ENCODE peak calls at places on chromosomes 4 and X, in seven cellular contexts. U is Peyer's patch, N is A549, M is OCI-LY7, W is heart left ventricle, K is right lobe of liver, L is aorta. D is an unnamed sample.

GRCh38 chrX:123732679-123733363 is at the start of gene THOC2:
- DNase-seq in U (peak; percentile 91), N (peak; percentile 77), M (peak; percentile 83), W (peak; percentile 89), K (peak; percentile 81), L (peak; percentile 94), D (peak; percentile 97)

GRCh38 chr4:144289687-144290433 is 149.3 kb upstream of the GYPA start:
- DNase-seq in U (no peak), N (no peak), M (no peak), W (no peak), K (no peak), L (no peak), D (no peak)

GRCh38 chrX:68588653-68589371 is 58.7 kb upstream of the STARD8 start:
- DNase-seq in U (no peak), N (no peak), M (no peak), W (no peak), K (no peak), L (no peak), D (no peak)

GRCh38 chr4:61853041-61853440 is 652.9 kb downstream of the ADGRL3 start:
- DNase-seq in U (no peak), N (no peak), M (no peak), W (no peak), K (no peak), L (no peak), D (no peak)

GRCh38 chr4:153267915-153268694 is 63.9 kb downstream of the TRIM2 start:
- DNase-seq in U (no peak), N (no peak), M (no peak), W (no peak), K (no peak), L (no peak), D (no peak)

GRCh38 chr4:82864336-82865001 is 26.5 kb downstream of the SEC31A start:
- DNase-seq in U (no peak), N (no peak), M (no peak), W (no peak), K (no peak), L (no peak), D (no peak)

GRCh38 chr4:97942137-97942536 is 201.1 kb downstream of the STPG2 start:
- DNase-seq in U (no peak), N (no peak), M (no peak), W (no peak), K (no peak), L (no peak), D (no peak)

GRCh38 chrX:11386001-11386523 is 92.8 kb downstream of the AMELX start:
- DNase-seq in U (no peak), N (no peak), M (no peak), W (no peak), K (no peak), L (no peak), D (peak; percentile 61)

GRCh38 chr4:13543091-13543581 is 1.2 kb downstream of the NKX3-2 start:
- DNase-seq in U (no peak), N (no peak), M (no peak), W (no peak), K (no peak), L (no peak), D (no peak)

DNA sequence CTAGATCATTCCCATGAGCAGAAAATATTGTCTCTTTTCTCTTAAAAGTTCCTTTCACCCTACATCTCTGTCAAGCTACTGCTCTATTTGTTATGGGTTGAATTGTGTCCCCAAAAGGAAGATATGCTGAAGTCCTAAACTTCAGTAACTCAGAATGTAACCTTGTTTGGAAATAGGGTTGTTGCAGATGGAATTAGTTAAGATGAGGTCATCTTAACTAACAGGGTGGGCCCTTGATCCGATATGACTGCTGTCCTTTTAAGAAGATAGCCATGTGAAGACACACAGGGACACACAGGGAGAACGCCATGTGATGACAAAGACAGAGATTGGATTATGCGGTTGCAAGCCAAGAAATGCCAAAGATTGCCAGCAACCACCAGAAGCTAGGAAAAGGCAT is 12.8 kb upstream of the SLC39A8 start:
- DNase-seq in U (no peak), N (no peak), M (no peak), W (no peak), K (no peak), L (no peak), D (no peak)
- H3K4me3 ChIP-seq in U (no peak overlapping the region), N (no peak overlapping the region), M (no peak overlapping the region), W (no peak overlapping the region), K (no peak overlapping the region), L (no peak overlapping the region), D (no peak overlapping the region)

GRCh38 chr4:17310269-17310652 is 201.6 kb downstream of the QDPR start:
- DNase-seq in U (no peak), N (no peak), M (peak; percentile 23), W (no peak), K (no peak), L (no peak), D (no peak)
- H3K27ac ChIP-seq in U (no peak overlapping the region), N (no peak overlapping the region), M (no peak overlapping the region), W (no peak overlapping the region), K (no peak overlapping the region), L (no peak overlapping the region), D (no peak overlapping the region)

GRCh38 chr4:832536-832935 is 6.6 kb upstream of the CPLX1 start:
- DNase-seq in U (no peak), N (no peak), M (no peak), W (no peak), K (no peak), L (peak; percentile 62), D (no peak)
- H3K4me3 ChIP-seq in U (no peak overlapping the region), N (no peak overlapping the region), M (no peak overlapping the region), W (no peak overlapping the region), K (no peak overlapping the region), L (no peak overlapping the region), D (no peak overlapping the region)

GRCh38 chr4:154562697-154563254 is at the start of gene FGB:
- DNase-seq in U (no peak), N (no peak), M (no peak), W (no peak), K (no peak), L (no peak), D (no peak)

GRCh38 chr4:154559931-154560801 is 2.6 kb upstream of the FGB start:
- DNase-seq in U (no peak), N (no peak), M (no peak), W (no peak), K (no peak), L (no peak), D (no peak)

GRCh38 chr4:154559141-154559841 is 3.5 kb upstream of the FGB start:
- DNase-seq in U (no peak), N (peak; percentile 30), M (peak; percentile 31), W (no peak), K (no peak), L (no peak), D (peak; percentile 51)

GRCh38 chr4:154564311-154564710 is 1.5 kb downstream of the FGB start:
- DNase-seq in U (no peak), N (no peak), M (no peak), W (no peak), K (no peak), L (no peak), D (no peak)

DNA sequence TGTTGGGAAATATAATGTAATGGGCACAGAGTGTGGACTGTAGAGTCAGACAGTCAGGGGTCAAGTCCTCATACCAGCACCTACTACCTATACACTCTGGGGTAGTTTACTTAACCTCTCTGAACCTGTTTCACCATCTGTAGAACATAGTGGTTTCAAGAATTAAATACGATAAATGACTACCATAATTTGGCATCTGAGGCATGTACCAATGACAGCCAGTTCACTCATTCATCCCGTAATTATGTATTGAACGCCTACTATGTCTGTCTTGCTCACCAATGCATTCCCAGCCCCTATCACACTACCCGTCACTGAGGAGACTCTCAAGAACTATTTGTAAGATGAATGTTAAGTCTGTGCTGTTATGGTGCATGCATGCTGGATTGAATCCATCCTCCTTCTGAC is 2.0 kb upstream of the FGB start:
- DNase-seq in U (no peak), N (no peak), M (no peak), W (no peak), K (no peak), L (no peak), D (no peak)
- H3K27ac ChIP-seq in U (no peak overlapping the region), N (peak overlapping the region; percentile 74), M (no peak overlapping the region), W (no peak overlapping the region), K (peak overlapping the region; percentile 91), L (no peak overlapping the region), D (no peak overlapping the region)

DNA sequence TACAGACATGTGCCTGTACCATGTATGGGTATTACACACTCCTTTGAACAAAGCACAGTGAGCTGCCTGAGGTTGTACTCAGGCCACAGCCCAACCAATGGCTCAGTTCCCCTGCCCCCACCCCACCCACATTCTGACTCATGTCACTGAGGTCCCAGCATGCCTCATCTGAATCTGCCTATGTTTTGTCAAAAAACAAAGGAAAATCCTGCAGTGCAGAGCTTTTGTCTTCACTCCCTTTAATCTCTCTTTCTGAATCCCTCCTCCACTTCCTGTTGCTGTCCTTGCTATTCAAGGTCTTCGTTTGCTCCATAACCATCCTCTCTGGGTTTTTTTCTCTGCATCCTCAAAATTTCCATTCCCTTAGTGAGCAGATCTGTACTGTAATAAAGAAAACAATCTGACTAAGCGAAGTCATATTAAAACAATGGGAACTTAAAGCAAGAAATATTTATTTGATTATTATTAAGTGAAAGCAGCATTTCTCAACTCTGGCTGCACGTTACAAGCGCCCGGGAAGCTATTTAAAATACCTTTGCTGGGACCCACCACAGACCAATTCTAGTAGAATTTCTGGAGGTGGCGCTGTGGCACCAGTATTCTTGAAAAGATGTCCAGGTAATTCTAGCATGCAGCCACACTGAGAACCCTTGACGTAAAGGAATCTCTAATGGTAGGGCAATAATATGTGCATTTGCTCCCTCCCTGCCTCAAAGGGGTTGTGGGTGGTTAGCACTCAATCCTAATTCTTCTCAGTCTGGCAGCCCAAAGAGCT is 8.8 kb downstream of the GUCY2F start:
- DNase-seq in U (no peak), N (no peak), M (peak; percentile 46), W (no peak), K (no peak), L (no peak), D (no peak)
- H3K4me3 ChIP-seq in U (no peak overlapping the region), N (no peak overlapping the region), M (no peak overlapping the region), W (no peak overlapping the region), K (no peak overlapping the region), L (no peak overlapping the region), D (no peak overlapping the region)

DNA sequence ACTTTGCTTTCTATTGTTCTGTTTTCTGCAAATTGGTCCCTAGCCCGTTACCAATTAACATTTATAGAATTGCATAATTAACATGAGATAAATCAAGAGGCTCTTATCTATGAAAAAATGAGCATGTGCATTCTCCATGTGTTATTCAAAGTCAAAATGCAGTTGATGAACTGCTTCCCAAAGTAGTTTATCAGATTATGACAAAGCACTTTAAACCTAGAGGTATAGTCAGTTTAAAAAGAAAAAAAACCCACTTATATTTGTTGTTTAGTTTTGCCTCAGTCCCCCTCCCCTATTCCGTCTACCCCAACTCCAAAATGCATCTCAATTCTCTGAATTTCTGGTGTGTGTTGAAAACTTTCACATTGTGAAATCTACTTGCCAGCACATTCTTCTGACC is 119.5 kb downstream of the ATXN3L start:
- DNase-seq in U (no peak), N (no peak), M (no peak), W (no peak), K (no peak), L (no peak), D (no peak)
- H3K27ac ChIP-seq in U (no peak overlapping the region), N (no peak overlapping the region), M (no peak overlapping the region), W (no peak overlapping the region), K (no peak overlapping the region), L (no peak overlapping the region), D (no peak overlapping the region)

DNA sequence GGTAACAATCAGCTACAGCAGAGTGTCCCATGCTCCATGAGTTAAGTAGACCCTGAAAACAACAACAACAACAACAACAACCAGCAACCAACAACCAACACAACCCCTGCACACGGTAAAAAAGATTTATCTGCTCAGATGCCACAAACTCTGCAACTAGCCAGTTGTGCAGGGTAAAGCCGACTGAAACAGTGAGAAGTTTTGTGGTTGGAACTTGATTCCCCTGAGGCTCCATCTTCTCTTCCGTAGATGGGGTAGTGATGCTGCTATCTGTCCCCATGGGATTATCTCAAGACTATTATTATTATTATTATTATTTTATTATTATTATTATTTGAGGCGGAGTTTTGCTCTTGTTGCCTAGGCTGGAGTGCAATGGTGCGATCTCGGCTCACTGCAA is 50.6 kb upstream of the RAPGEF2 start:
- DNase-seq in U (no peak), N (no peak), M (no peak), W (no peak), K (no peak), L (no peak), D (no peak)
- H3K4me3 ChIP-seq in U (no peak overlapping the region), N (no peak overlapping the region), M (no peak overlapping the region), W (no peak overlapping the region), K (no peak overlapping the region), L (no peak overlapping the region), D (no peak overlapping the region)

D was measured in SJCRH30.